ENCODE peak calls at places on chromosomes 3 and 15, in five cellular contexts. K is nephron progenitor cell, Y is A549, I is GM23338, N is retinal pigment epithelial cell. V is an unnamed sample.

GRCh38 chr3:187336322-187336721 is 31.9 kb upstream of the RTP4 start:
- DNase-seq in Y (no peak), I (no peak), K (no peak), N (no peak), V (no peak)

GRCh38 chr3:98513136-98513535 is 9.6 kb downstream of the CLDND1 start:
- DNase-seq in K (no peak), N (no peak), Y (peak), I (no peak), V (no peak)

GRCh38 chr3:114179575-114179974 is 723 bp upstream of the DRD3 start:
- DNase-seq in Y (peak), K (no peak), I (peak), N (no peak), V (no peak)

GRCh38 chr15:87563840-87564239 is 692.7 kb downstream of the NTRK3 start:
- DNase-seq in K (no peak), N (no peak), Y (no peak), I (no peak), V (no peak)

GRCh38 chr3:128999104-128999503 is 2.0 kb upstream of the EFCC1 start:
- DNase-seq in N (no peak), Y (no peak), K (no peak), I (no peak), V (no peak)

GRCh38 chr3:47057212-47057671 is 77.8 kb downstream of the NBEAL2 start:
- DNase-seq in N (no peak), K (no peak), Y (no peak), I (no peak), V (no peak)

GRCh38 chr15:63818628-63819027 is 15.1 kb downstream of the HERC1 start:
- DNase-seq in Y (no peak), I (no peak), N (no peak), K (no peak), V (no peak)

GRCh38 chr3:42875325-42876151 is at the start of gene CYP8B1:
- DNase-seq in Y (no peak), K (no peak), I (no peak), N (no peak), V (no peak)

GRCh38 chr15:31440754-31441298 is 114.2 kb downstream of the KLF13 start:
- DNase-seq in Y (no peak), K (peak), I (peak), N (no peak), V (peak)

GRCh38 chr3:124075758-124076157 is 83.8 kb upstream of the ROPN1 start:
- DNase-seq in N (no peak), Y (no peak), K (no peak), I (no peak), V (no peak)

GRCh38 chr3:16130066-16130465 is 44.4 kb upstream of the GALNT15 start:
- DNase-seq in I (no peak), N (no peak), Y (no peak), K (no peak), V (no peak)

GRCh38 chr15:70127797-70128756 is 30.4 kb upstream of the TLE3 start:
- DNase-seq in N (no peak), Y (peak), I (no peak), K (no peak), V (no peak)

GRCh38 chr3:93961489-93961888 is 12.2 kb downstream of the PROS1 start:
- DNase-seq in N (no peak), K (no peak), Y (no peak), I (no peak), V (no peak)

GRCh38 chr3:62875103-62876002 is at the start of gene CADPS:
- DNase-seq in K (peak), N (no peak), Y (no peak), I (peak), V (peak)

GRCh38 chr15:28114721-28115622 is 15.9 kb upstream of the OCA2 start:
- DNase-seq in I (no peak), N (no peak), K (no peak), Y (no peak), V (no peak)

GRCh38 chr3:73226026-73226425 is 164.6 kb downstream of the EBLN2 start:
- DNase-seq in N (no peak), K (no peak), Y (no peak), I (no peak), V (no peak)

GRCh38 chr15:38084289-38084688 is 149.8 kb downstream of the TMCO5A start:
- DNase-seq in Y (no peak), K (no peak), N (no peak), I (no peak), V (no peak)

DNA sequence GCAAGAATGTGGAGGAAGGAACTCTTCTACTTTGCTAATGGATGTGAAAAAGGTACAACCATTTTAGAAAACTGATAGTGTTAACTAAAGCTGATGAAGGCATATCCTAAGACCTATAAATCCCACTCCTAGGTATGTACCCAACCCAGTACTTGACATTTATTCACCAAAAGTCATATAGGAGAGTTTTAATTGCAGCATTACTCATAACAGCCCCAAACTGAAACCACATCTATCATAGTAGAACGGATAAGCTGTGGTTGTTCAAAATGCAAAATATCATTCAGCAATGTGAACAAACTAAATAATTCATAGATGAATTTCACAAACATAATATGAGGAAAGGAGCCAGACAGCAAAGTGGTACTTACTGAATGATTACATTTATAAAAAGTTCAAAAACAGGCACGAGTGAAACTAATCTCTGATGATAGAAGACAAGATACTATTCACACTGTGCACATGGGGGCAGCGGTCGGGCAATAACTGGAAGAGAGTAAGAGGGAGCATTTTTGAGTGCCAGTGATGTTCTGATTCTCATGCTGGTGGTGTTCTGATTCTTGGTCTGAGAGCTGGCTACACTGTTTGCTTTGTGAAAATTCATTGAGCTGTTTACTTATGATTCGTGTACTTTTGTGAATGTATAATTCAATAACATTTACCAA is 34.3 kb downstream of the GOLIM4 start:
- DNase-seq in Y (no peak), I (no peak), K (no peak), N (no peak), V (no peak)
- TF ChIP-seq CTCF in Y (no peak), I (peak), K (no peak), N (no peak), V (no peak)

DNA sequence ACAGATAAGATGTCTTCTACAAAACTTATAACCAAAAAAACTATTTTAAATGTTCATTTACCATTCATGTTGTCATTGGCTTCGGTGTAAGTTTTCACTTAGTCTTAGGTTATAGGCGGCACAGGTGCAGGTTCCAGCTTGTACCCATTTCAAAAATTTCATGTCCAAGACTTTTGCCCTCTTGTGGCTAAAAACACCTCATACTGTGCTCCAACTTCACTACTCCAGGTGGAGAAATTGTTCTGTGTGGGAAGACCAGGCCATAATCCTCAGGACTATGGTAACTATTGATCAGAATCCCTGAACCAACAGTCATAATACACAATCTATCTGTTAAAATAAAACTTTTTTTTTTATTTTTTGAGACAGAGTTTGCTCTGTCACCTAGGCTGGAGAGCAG is 95.2 kb upstream of the ATP11B start:
- DNase-seq in K (no peak), Y (no peak), N (no peak), I (no peak), V (no peak)
- TF ChIP-seq CTCF in K (no peak), Y (no peak), N (peak), I (no peak), V (no peak)

GRCh38 chr15:43930079-43930478 is 103.3 kb downstream of the WDR76 start:
- DNase-seq in K (no peak), N (no peak), Y (no peak), I (peak), V (no peak)
- TF ChIP-seq CTCF in K (no peak), N (no peak), Y (no peak), I (no peak), V (no peak)

GRCh38 chr3:55471522-55472280 is 15.4 kb downstream of the WNT5A start:
- DNase-seq in I (no peak), Y (no peak), N (no peak), K (no peak), V (no peak)

GRCh38 chr3:55473788-55474187 is 13.3 kb downstream of the WNT5A start:
- DNase-seq in N (no peak), I (peak), Y (no peak), K (no peak), V (no peak)

GRCh38 chr3:55468251-55468650 is 18.9 kb downstream of the WNT5A start:
- DNase-seq in Y (no peak), K (no peak), I (no peak), N (no peak), V (no peak)

GRCh38 chr3:55469957-55470526 is 17.1 kb downstream of the WNT5A start:
- DNase-seq in I (no peak), N (no peak), K (no peak), Y (no peak), V (no peak)

GRCh38 chr3:55471084-55471483 is 16.0 kb downstream of the WNT5A start:
- DNase-seq in K (no peak), I (no peak), Y (no peak), N (no peak), V (no peak)
- TF ChIP-seq CTCF in K (no peak), I (no peak), Y (no peak), N (no peak), V (no peak)

GRCh38 chr3:185460719-185461350 is 38.0 kb downstream of the TMEM41A start:
- DNase-seq in K (no peak), N (peak), Y (peak), I (peak), V (no peak)
- TF ChIP-seq CTCF in K (peak), N (peak), Y (peak), I (peak), V (no peak)

DNA sequence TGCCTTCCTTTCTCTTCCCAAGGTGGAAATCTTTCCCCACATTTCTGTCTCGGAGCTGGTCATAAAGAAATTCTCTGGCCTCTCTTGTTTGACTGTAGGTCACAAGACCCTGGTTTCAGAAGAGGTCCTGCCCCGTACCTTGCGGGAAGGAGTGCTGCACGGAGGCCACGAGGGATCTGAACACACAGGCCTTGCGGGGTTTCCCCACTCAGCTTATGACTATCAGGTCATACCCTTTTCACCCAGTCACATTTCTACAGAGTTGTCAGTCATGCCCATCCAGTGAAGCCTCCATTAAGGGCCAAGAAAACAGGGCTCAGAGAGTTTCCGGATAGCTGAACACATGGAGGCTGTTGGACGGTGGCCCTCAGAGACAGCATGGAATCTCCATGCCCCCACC is 54.7 kb upstream of the ATP13A3 start:
- DNase-seq in N (no peak), Y (no peak), K (no peak), I (no peak), V (no peak)
- TF ChIP-seq CTCF in N (no peak), Y (no peak), K (no peak), I (no peak), V (no peak)

V was measured in mucosa of descending colon.